ENCODE peak calls at places on chromosomes 3 and 15, in nine cellular contexts. Z, D, M, I, O, J, B, P and L are unnamed samples.

GRCh38 chr3:147008886-147009285 is 397.5 kb downstream of the ZIC4 start:
- DNase-seq in Z (peak; percentile 39), D (no peak), M (no peak), I (no peak), O (no peak), J (no peak), B (no peak), P (no peak), L (no peak)

GRCh38 chr3:186014866-186015265 is 77.1 kb upstream of the TRA2B start:
- DNase-seq in Z (no peak), D (no peak), M (no peak), I (no peak), O (no peak), J (no peak), B (no peak), P (no peak), L (no peak)

GRCh38 chr3:15815696-15816095 is 17.9 kb upstream of the ANKRD28 start:
- DNase-seq in Z (peak; percentile 51), D (peak; percentile 21), M (peak; percentile 49), I (no peak), O (no peak), J (no peak), B (peak; percentile 63), P (no peak), L (peak; percentile 45)

GRCh38 chr15:41996921-41997592 is 23.8 kb downstream of the PLA2G4E start:
- DNase-seq in Z (no peak), D (no peak), M (no peak), I (no peak), O (no peak), J (no peak), B (no peak), P (no peak), L (no peak)

GRCh38 chr3:136152176-136152843 is 43.8 kb downstream of the MSL2 start:
- DNase-seq in Z (no peak), D (no peak), M (no peak), I (no peak), O (no peak), J (no peak), B (no peak), P (no peak), L (no peak)

GRCh38 chr3:83435173-83435572 is 1523.6 kb upstream of the CADM2 start:
- DNase-seq in Z (no peak), D (peak; percentile 6), M (no peak), I (no peak), O (no peak), J (no peak), B (no peak), P (no peak), L (peak; percentile 32)

GRCh38 chr15:93829115-93829849 is 402.1 kb upstream of the MCTP2 start:
- DNase-seq in Z (no peak), D (no peak), M (peak; percentile 55), I (no peak), O (no peak), J (no peak), B (no peak), P (no peak), L (peak; percentile 73)

GRCh38 chr3:69204315-69204957 is 82.0 kb upstream of the LMOD3 start:
- DNase-seq in Z (no peak), D (no peak), M (peak; percentile 91), I (no peak), O (no peak), J (no peak), B (peak; percentile 81), P (no peak), L (peak; percentile 58)

GRCh38 chr3:63349583-63350177 is 71.6 kb downstream of the SYNPR start:
- DNase-seq in Z (peak; percentile 62), D (peak; percentile 23), M (peak; percentile 63), I (no peak), O (peak; percentile 49), J (no peak), B (peak; percentile 63), P (no peak), L (peak; percentile 8)

GRCh38 chr3:138338816-138339215 is 9.2 kb upstream of the NME9 start:
- DNase-seq in Z (peak; percentile 21), D (no peak), M (no peak), I (no peak), O (no peak), J (no peak), B (no peak), P (no peak), L (no peak)

GRCh38 chr15:64143276-64143675 is 8.3 kb upstream of the SNX22 start:
- DNase-seq in Z (no peak), D (no peak), M (no peak), I (no peak), O (no peak), J (no peak), B (no peak), P (no peak), L (no peak)

GRCh38 chr3:187673012-187673411 is 2.8 kb upstream of the SST start:
- DNase-seq in Z (no peak), D (no peak), M (peak; percentile 72), I (no peak), O (no peak), J (no peak), B (no peak), P (no peak), L (peak; percentile 41)

GRCh38 chr15:68271854-68272471 is 5.6 kb upstream of the FEM1B start:
- DNase-seq in Z (peak; percentile 74), D (peak; percentile 86), M (peak; percentile 96), I (no peak), O (no peak), J (no peak), B (peak; percentile 53), P (no peak), L (peak; percentile 77)

GRCh38 chr3:147409143-147410121 is at the start of gene ZIC1:
- DNase-seq in Z (no peak), D (no peak), M (no peak), I (no peak), O (peak; percentile 84), J (no peak), B (no peak), P (no peak), L (no peak)